ENCODE peak calls at places on chromosomes 5 and 9, in five cellular contexts. O is fibroblast of pulmonary artery, Y is mammary epithelial cell, X is GM06990, I is HCEC 1CT. V is an unnamed sample.

GRCh38 chr5:59241119-59241518 is 652.4 kb downstream of the PDE4D start:
- DNase-seq in O (no peak), Y (no peak), X (no peak), I (no peak), V (no peak)

GRCh38 chr5:42720242-42720641 is 36.4 kb upstream of the CCDC152 start:
- DNase-seq in O (no peak), Y (no peak), X (no peak), I (no peak), V (no peak)

GRCh38 chr5:15992918-15993317 is 186.7 kb downstream of the MARCHF11 start:
- DNase-seq in O (peak), Y (peak), X (no peak), I (peak), V (no peak)

GRCh38 chr5:136018814-136019777 is 9.7 kb upstream of the TGFBI start:
- DNase-seq in O (peak), Y (peak), X (no peak), I (peak), V (no peak)

GRCh38 chr9:91334053-91334452 is 27.7 kb downstream of the AUH start:
- DNase-seq in O (no peak), Y (no peak), X (no peak), I (no peak), V (peak)

GRCh38 chr5:165504716-165505115 is 1999.3 kb downstream of the MAT2B start:
- DNase-seq in O (no peak), Y (no peak), X (no peak), I (no peak), V (no peak)

GRCh38 chr5:159732220-159732619 is 184.1 kb upstream of the ADRA1B start:
- DNase-seq in O (no peak), Y (no peak), X (no peak), I (no peak), V (no peak)

GRCh38 chr5:3658929-3659328 is 63.3 kb downstream of the IRX1 start:
- DNase-seq in O (no peak), Y (no peak), X (no peak), I (no peak), V (no peak)

GRCh38 chr5:112511920-112512319 is 92.8 kb upstream of the EPB41L4A start:
- DNase-seq in O (no peak), Y (no peak), X (no peak), I (no peak), V (no peak)

GRCh38 chr5:36150676-36151433 is 832 bp downstream of the LMBRD2 start:
- DNase-seq in O (peak), Y (peak), X (peak), I (peak), V (peak)

GRCh38 chr5:56270058-56270457 is 36.9 kb upstream of the ANKRD55 start:
- DNase-seq in O (no peak), Y (peak), X (no peak), I (no peak), V (no peak)

GRCh38 chr5:113273949-113274348 is 160.8 kb downstream of the TSSK1B start:
- DNase-seq in O (no peak), Y (no peak), X (no peak), I (no peak), V (peak)

GRCh38 chr9:70481471-70481870 is 67.0 kb upstream of the KLF9 start:
- DNase-seq in O (no peak), Y (no peak), X (no peak), I (no peak), V (no peak)

GRCh38 chr5:55303238-55303690 is 4.2 kb downstream of the DHX29 start:
- DNase-seq in O (peak), Y (peak), X (no peak), I (peak), V (no peak)

GRCh38 chr9:4465910-4466309 is 24.4 kb upstream of the SLC1A1 start:
- DNase-seq in O (no peak), Y (no peak), X (no peak), I (no peak), V (no peak)

GRCh38 chr9:23551171-23551795 is 274.8 kb downstream of the ELAVL2 start:
- DNase-seq in O (no peak), Y (no peak), X (no peak), I (no peak), V (no peak)

GRCh38 chr9:79120533-79121315 is 451.0 kb upstream of the TLE4 start:
- DNase-seq in O (no peak), Y (no peak), X (no peak), I (no peak), V (no peak)

V was measured in activated T-cell treated with anti-CD3 and anti-CD28 coated beads, Interleukin-2, amount 50 U/mL, for 72 hours.